ENCODE peak calls at places on chromosomes 3 and 15, in six cellular contexts. One of them, this sample, is unnamed.

GRCh38 chr3:134423153-134423552 is 48.9 kb upstream of the AMOTL2 start:
- DNase-seq in IMR-90: peak
- DNase-seq in H9: peak
- DNase-seq in neuronal stem cell: no peak
- DNase-seq in H1: no peak
- DNase-seq in trophoblast cell: no peak
- DNase-seq in this sample: no peak

GRCh38 chr15:89363133-89363532 is 28.5 kb upstream of the POLG start:
- DNase-seq in IMR-90: no peak
- DNase-seq in H9: no peak
- DNase-seq in neuronal stem cell: no peak
- DNase-seq in H1: no peak
- DNase-seq in trophoblast cell: no peak
- DNase-seq in this sample: no peak

GRCh38 chr15:77009646-77010311 is 14.9 kb downstream of the PSTPIP1 start:
- DNase-seq in IMR-90: peak
- DNase-seq in H9: no peak
- DNase-seq in neuronal stem cell: no peak
- DNase-seq in H1: no peak
- DNase-seq in trophoblast cell: no peak
- DNase-seq in this sample: no peak

GRCh38 chr3:28286595-28286994 is 45.2 kb downstream of the CMC1 start:
- DNase-seq in IMR-90: peak
- DNase-seq in H9: no peak
- DNase-seq in neuronal stem cell: peak
- DNase-seq in H1: no peak
- DNase-seq in trophoblast cell: peak
- DNase-seq in this sample: peak

GRCh38 chr15:67082007-67082536 is 16.7 kb downstream of the SMAD3 start:
- DNase-seq in IMR-90: no peak
- DNase-seq in H9: no peak
- DNase-seq in neuronal stem cell: no peak
- DNase-seq in H1: no peak
- DNase-seq in trophoblast cell: peak
- DNase-seq in this sample: no peak

GRCh38 chr3:20039765-20040475 is at the start of gene KAT2B:
- DNase-seq in IMR-90: peak
- DNase-seq in H9: peak
- DNase-seq in neuronal stem cell: peak
- DNase-seq in H1: no peak
- DNase-seq in trophoblast cell: peak
- DNase-seq in this sample: peak

GRCh38 chr15:80343610-80344009 is 60.6 kb upstream of the ARNT2 start:
- DNase-seq in IMR-90: peak
- DNase-seq in H9: no peak
- DNase-seq in neuronal stem cell: no peak
- DNase-seq in H1: no peak
- DNase-seq in trophoblast cell: no peak
- DNase-seq in this sample: peak

GRCh38 chr15:22866066-22866465 is 27.6 kb downstream of the NIPA2 start:
- DNase-seq in IMR-90: peak
- DNase-seq in H9: no peak
- DNase-seq in neuronal stem cell: no peak
- DNase-seq in H1: no peak
- DNase-seq in trophoblast cell: no peak
- DNase-seq in this sample: peak

GRCh38 chr3:125322166-125322565 is 53.0 kb downstream of the ZNF148 start:
- DNase-seq in IMR-90: peak
- DNase-seq in H9: no peak
- DNase-seq in neuronal stem cell: no peak
- DNase-seq in H1: no peak
- DNase-seq in trophoblast cell: no peak
- DNase-seq in this sample: no peak

GRCh38 chr3:150931710-150932109 is 26.5 kb upstream of the MINDY4B start:
- DNase-seq in IMR-90: no peak
- DNase-seq in H9: no peak
- DNase-seq in neuronal stem cell: no peak
- DNase-seq in H1: no peak
- DNase-seq in trophoblast cell: no peak
- DNase-seq in this sample: no peak

GRCh38 chr3:152317956-152318355 is 49.2 kb downstream of the MBNL1 start:
- DNase-seq in IMR-90: peak
- DNase-seq in H9: no peak
- DNase-seq in neuronal stem cell: no peak
- DNase-seq in H1: no peak
- DNase-seq in trophoblast cell: no peak
- DNase-seq in this sample: peak

GRCh38 chr3:141074529-141074928 is 23.4 kb downstream of the SPSB4 start:
- DNase-seq in IMR-90: no peak
- DNase-seq in H9: peak
- DNase-seq in neuronal stem cell: no peak
- DNase-seq in H1: peak
- DNase-seq in trophoblast cell: no peak
- DNase-seq in this sample: no peak

GRCh38 chr15:89367485-89368451 is 33.1 kb upstream of the POLG start:
- DNase-seq in IMR-90: no peak
- DNase-seq in H9: peak
- DNase-seq in neuronal stem cell: no peak
- DNase-seq in H1: no peak
- DNase-seq in trophoblast cell: peak
- DNase-seq in this sample: no peak

GRCh38 chr15:66027268-66027806 is 158.0 kb downstream of the RAB11A start:
- DNase-seq in IMR-90: no peak
- DNase-seq in H9: no peak
- DNase-seq in neuronal stem cell: no peak
- DNase-seq in H1: no peak
- DNase-seq in trophoblast cell: no peak
- DNase-seq in this sample: no peak

GRCh38 chr15:99105516-99106341 is 849 bp downstream of the SYNM start:
- DNase-seq in IMR-90: peak
- DNase-seq in H9: peak
- DNase-seq in neuronal stem cell: peak
- DNase-seq in H1: no peak
- DNase-seq in trophoblast cell: peak
- DNase-seq in this sample: peak

GRCh38 chr15:95968856-95969255 is 361.6 kb upstream of the NR2F2 start:
- DNase-seq in IMR-90: no peak
- DNase-seq in H9: no peak
- DNase-seq in neuronal stem cell: no peak
- DNase-seq in H1: no peak
- DNase-seq in trophoblast cell: no peak
- DNase-seq in this sample: no peak

GRCh38 chr3:22439626-22440025 is 688.6 kb upstream of the ZNF385D start:
- DNase-seq in IMR-90: no peak
- DNase-seq in H9: no peak
- DNase-seq in neuronal stem cell: no peak
- DNase-seq in H1: no peak
- DNase-seq in trophoblast cell: no peak
- DNase-seq in this sample: no peak

GRCh38 chr3:31704651-31705179 is 172.0 kb downstream of the STT3B start:
- DNase-seq in IMR-90: peak
- DNase-seq in H9: no peak
- DNase-seq in neuronal stem cell: no peak
- DNase-seq in H1: no peak
- DNase-seq in trophoblast cell: no peak
- DNase-seq in this sample: peak

GRCh38 chr3:28122227-28122626 is 119.2 kb upstream of the CMC1 start:
- DNase-seq in IMR-90: no peak
- DNase-seq in H9: no peak
- DNase-seq in neuronal stem cell: no peak
- DNase-seq in H1: no peak
- DNase-seq in trophoblast cell: no peak
- DNase-seq in this sample: no peak

GRCh38 chr3:197010556-197011351 is 18.9 kb downstream of the MELTF start:
- DNase-seq in IMR-90: no peak
- DNase-seq in H9: no peak
- DNase-seq in neuronal stem cell: no peak
- DNase-seq in H1: no peak
- DNase-seq in trophoblast cell: no peak
- DNase-seq in this sample: no peak

GRCh38 chr3:150747909-150748568 is 14.9 kb downstream of the SIAH2 start:
- DNase-seq in IMR-90: no peak
- DNase-seq in H9: no peak
- DNase-seq in neuronal stem cell: no peak
- DNase-seq in H1: no peak
- DNase-seq in trophoblast cell: peak
- DNase-seq in this sample: no peak

GRCh38 chr3:46386206-46386605 is 15.5 kb downstream of the CCR5 start:
- DNase-seq in IMR-90: peak
- DNase-seq in H9: no peak
- DNase-seq in neuronal stem cell: no peak
- DNase-seq in H1: no peak
- DNase-seq in trophoblast cell: peak
- DNase-seq in this sample: peak

GRCh38 chr3:46380471-46381215 is 9.9 kb downstream of the CCR5 start:
- DNase-seq in IMR-90: no peak
- DNase-seq in H9: peak
- DNase-seq in neuronal stem cell: no peak
- DNase-seq in H1: no peak
- DNase-seq in trophoblast cell: no peak
- DNase-seq in this sample: no peak

GRCh38 chr3:46381662-46382061 is 10.9 kb downstream of the CCR5 start:
- DNase-seq in IMR-90: no peak
- DNase-seq in H9: no peak
- DNase-seq in neuronal stem cell: no peak
- DNase-seq in H1: no peak
- DNase-seq in trophoblast cell: no peak
- DNase-seq in this sample: no peak

GRCh38 chr3:46383946-46384330 is 13.2 kb downstream of the CCR5 start:
- DNase-seq in IMR-90: no peak
- DNase-seq in H9: no peak
- DNase-seq in neuronal stem cell: no peak
- DNase-seq in H1: no peak
- DNase-seq in trophoblast cell: no peak
- DNase-seq in this sample: no peak

DNA sequence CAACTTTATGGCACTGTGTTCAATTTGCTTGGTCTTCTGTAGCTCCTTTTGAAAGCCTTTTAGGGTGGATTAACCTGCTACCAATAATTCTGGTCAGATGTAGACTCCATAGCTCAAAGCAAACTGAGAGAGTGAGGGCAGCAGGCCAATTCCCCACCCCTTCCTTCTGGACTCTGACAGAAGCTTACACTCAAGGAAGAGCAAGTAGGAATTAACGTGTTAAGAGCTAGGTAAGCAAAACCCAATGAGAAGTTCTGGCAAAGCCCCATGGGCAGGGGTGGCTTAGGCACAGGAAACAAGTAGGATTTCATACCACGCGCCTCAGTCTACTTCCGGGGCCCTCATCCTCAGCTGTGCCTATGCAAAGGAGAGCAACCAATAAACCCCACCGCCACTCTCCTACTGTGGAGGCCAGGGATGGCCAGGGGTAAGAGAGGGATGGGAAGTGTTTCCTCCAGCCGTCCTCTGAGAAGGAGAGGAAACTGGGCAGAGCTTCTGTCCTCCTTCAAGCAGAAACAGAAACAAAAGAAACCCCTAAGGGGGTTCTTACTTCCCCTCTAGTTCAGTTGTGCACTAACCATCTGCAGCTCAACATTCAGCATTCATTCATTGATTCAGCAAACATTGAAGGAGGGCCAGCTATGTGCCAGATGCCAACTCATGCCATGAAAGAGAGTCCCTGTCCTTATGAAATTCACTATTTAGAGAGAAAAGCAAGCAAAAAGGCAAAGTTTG is 12.6 kb downstream of the CCR5 start:
- DNase-seq in IMR-90: no peak
- DNase-seq in H9: no peak
- DNase-seq in neuronal stem cell: no peak
- DNase-seq in H1: no peak
- DNase-seq in trophoblast cell: no peak
- DNase-seq in this sample: no peak
- H3K9ac ChIP-seq in IMR-90: no peak
- H3K9ac ChIP-seq in H9: no peak
- H3K9ac ChIP-seq in neuronal stem cell: no peak
- H3K9ac ChIP-seq in H1: no peak
- H3K9ac ChIP-seq in trophoblast cell: no peak
- H3K9ac ChIP-seq in this sample: no peak

DNA sequence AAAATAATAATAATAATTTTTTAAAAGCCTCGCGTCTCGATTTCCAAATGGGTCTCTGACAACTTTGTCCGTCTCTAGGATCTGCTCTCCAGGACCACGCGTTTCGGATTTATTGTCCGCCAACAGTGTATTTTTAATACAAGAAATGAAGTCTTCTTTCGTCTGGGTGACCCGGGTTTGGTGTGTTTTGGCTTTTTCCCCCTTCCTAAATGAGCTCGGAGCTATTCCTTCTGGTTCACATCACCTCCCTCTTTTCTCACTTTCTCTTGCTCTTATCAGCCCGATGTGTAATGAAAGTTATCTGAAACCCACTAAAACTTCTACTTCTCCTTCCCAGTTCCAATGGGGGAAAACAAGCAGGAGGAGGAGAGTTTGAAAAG is 516.7 kb downstream of the MECOM start:
- DNase-seq in IMR-90: peak
- DNase-seq in H9: no peak
- DNase-seq in neuronal stem cell: no peak
- DNase-seq in H1: no peak
- DNase-seq in trophoblast cell: peak
- DNase-seq in this sample: no peak
- H4K91ac ChIP-seq in IMR-90: peak
- H4K91ac ChIP-seq in H9: no peak
- H4K91ac ChIP-seq in neuronal stem cell: no peak
- H4K91ac ChIP-seq in H1: no peak
- H4K91ac ChIP-seq in trophoblast cell: no peak
- H4K91ac ChIP-seq in this sample: no peak

GRCh38 chr15:39785806-39786205 is 3.2 kb upstream of the FSIP1 start:
- DNase-seq in IMR-90: no peak
- DNase-seq in H9: no peak
- DNase-seq in neuronal stem cell: no peak
- DNase-seq in H1: no peak
- DNase-seq in trophoblast cell: no peak
- DNase-seq in this sample: no peak
- H3K9ac ChIP-seq in IMR-90: no peak
- H3K9ac ChIP-seq in H9: no peak
- H3K9ac ChIP-seq in neuronal stem cell: no peak
- H3K9ac ChIP-seq in H1: no peak
- H3K9ac ChIP-seq in trophoblast cell: no peak
- H3K9ac ChIP-seq in this sample: no peak

DNA sequence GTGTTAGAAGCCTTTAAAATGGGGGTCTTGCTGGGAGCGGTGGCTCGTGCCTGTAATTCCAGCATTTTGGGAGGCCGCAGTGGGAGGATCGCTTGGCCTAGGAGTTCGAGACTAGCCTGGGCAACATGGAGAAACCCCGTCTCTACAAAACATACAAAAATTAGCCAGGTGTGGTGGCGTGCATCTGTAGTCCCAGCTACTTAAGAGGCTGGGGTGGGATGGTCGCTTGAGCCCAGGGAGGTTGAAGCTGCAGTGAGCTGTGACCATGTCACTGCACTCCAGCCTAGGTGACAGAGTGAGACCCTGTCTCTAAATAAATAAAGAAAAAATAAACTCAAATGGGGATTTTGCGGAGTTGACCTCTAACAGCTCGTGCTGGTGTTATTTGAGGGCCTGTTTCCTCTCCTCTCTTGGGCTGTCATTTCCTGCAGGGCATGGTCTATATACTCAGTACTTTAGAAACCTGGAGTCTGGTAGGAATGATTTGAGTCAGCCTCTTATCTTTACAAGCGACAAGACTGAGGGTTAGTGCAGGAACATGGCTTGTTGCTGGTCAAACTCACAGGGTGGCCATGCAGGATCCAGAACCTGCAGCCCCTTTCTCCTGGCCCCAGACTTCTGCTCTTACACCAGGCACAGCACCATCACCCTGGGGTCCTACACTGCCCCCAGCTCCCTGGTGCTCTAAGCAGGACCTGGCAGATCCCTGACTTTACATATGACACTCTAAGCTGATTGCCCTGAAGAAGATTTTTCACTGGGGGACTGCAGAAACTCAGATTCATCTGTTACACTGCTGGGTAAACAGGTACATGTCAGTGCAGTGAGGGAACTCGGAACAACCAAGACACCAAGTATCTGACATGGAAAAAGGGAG is 15.1 kb downstream of the EHD4 start:
- DNase-seq in IMR-90: peak
- DNase-seq in H9: no peak
- DNase-seq in neuronal stem cell: no peak
- DNase-seq in H1: no peak
- DNase-seq in trophoblast cell: no peak
- DNase-seq in this sample: peak
- H4K91ac ChIP-seq in IMR-90: no peak
- H4K91ac ChIP-seq in H9: no peak
- H4K91ac ChIP-seq in neuronal stem cell: no peak
- H4K91ac ChIP-seq in H1: no peak
- H4K91ac ChIP-seq in trophoblast cell: no peak
- H4K91ac ChIP-seq in this sample: no peak